ENCODE peak calls at places on chromosome 16, in nine cellular contexts. K, M, N, B, W, G, O, P and Q are unnamed samples.
A peak's percentile ranks its signal among the peaks of the same experiment; 100 is the strongest.

GRCh38 chr16:85604145-85604705 is 8.9 kb upstream of the GSE1 start:
- DNase-seq in K (no peak), M (no peak), N (no peak), B (no peak), W (no peak), G (no peak), O (no peak), P (no peak), Q (no peak)

GRCh38 chr16:29775742-29776408 is 2.2 kb upstream of the ZG16 start:
- DNase-seq in K (peak; percentile 70), M (no peak), N (no peak), B (no peak), W (no peak), G (no peak), O (no peak), P (no peak), Q (no peak)

GRCh38 chr16:81928975-81929374 is 82.3 kb downstream of the SDR42E1 start:
- DNase-seq in K (peak; percentile 74), M (no peak), N (no peak), B (no peak), W (no peak), G (peak; percentile 78), O (no peak), P (no peak), Q (no peak)

GRCh38 chr16:11871193-11871592 is 19.9 kb upstream of the RSL1D1 start:
- DNase-seq in K (no peak), M (no peak), N (no peak), B (no peak), W (no peak), G (peak; percentile 60), O (no peak), P (no peak), Q (no peak)

GRCh38 chr16:7161886-7162285 is 170.8 kb upstream of the RBFOX1 start:
- DNase-seq in K (no peak), M (no peak), N (no peak), B (no peak), W (no peak), G (no peak), O (no peak), P (no peak), Q (no peak)

GRCh38 chr16:8937803-8938202 is 25.9 kb downstream of the USP7 start:
- DNase-seq in K (no peak), M (no peak), N (no peak), B (no peak), W (no peak), G (no peak), O (no peak), P (no peak), Q (no peak)

GRCh38 chr16:80065565-80065964 is 465.0 kb upstream of the MAF start:
- DNase-seq in K (peak; percentile 54), M (no peak), N (no peak), B (no peak), W (no peak), G (no peak), O (no peak), P (no peak), Q (no peak)

GRCh38 chr16:86044881-86045600 is 146.1 kb downstream of the IRF8 start:
- DNase-seq in K (no peak), M (no peak), N (no peak), B (no peak), W (peak; percentile 54), G (peak; percentile 53), O (peak; percentile 61), P (no peak), Q (no peak)

GRCh38 chr16:85986931-85987749 is 88.2 kb downstream of the IRF8 start:
- DNase-seq in K (no peak), M (peak; percentile 27), N (no peak), B (no peak), W (peak; percentile 68), G (no peak), O (peak; percentile 37), P (no peak), Q (peak; percentile 71)

GRCh38 chr16:9695152-9695551 is 487.1 kb downstream of the GRIN2A start:
- DNase-seq in K (no peak), M (no peak), N (no peak), B (no peak), W (no peak), G (no peak), O (no peak), P (no peak), Q (no peak)

GRCh38 chr16:8893426-8893825 is 11.3 kb downstream of the LITAFD start:
- DNase-seq in K (no peak), M (no peak), N (no peak), B (no peak), W (peak; percentile 17), G (peak; percentile 37), O (no peak), P (no peak), Q (no peak)

GRCh38 chr16:2610781-2611498 is 71.4 kb upstream of the KCTD5 start:
- DNase-seq in K (no peak), M (no peak), N (no peak), B (no peak), W (no peak), G (peak; percentile 46), O (no peak), P (no peak), Q (no peak)

GRCh38 chr16:73196670-73197069 is 148.7 kb upstream of the ZFHX3 start:
- DNase-seq in K (peak; percentile 43), M (no peak), N (no peak), B (peak; percentile 63), W (peak; percentile 54), G (peak; percentile 71), O (peak; percentile 13), P (no peak), Q (peak; percentile 56)

GRCh38 chr16:16050106-16050505 is 100.7 kb downstream of the ABCC1 start:
- DNase-seq in K (no peak), M (no peak), N (no peak), B (no peak), W (no peak), G (no peak), O (no peak), P (no peak), Q (no peak)

GRCh38 chr16:88624481-88624880 is 13.9 kb upstream of the IL17C start:
- DNase-seq in K (no peak), M (no peak), N (no peak), B (no peak), W (no peak), G (no peak), O (no peak), P (no peak), Q (no peak)
- TF ChIP-seq CTCF in K (no peak), M (no peak), N (no peak), B (no peak), W (no peak), G (no peak), O (no peak), P (no peak), Q (no peak)

GRCh38 chr16:69260019-69260418 is 51.1 kb upstream of the VPS4A start:
- DNase-seq in K (no peak), M (no peak), N (no peak), B (no peak), W (no peak), G (no peak), O (no peak), P (no peak), Q (no peak)
- TF ChIP-seq CTCF in K (no peak), M (no peak), N (no peak), B (no peak), W (no peak), G (no peak), O (no peak), P (no peak), Q (no peak)

GRCh38 chr16:719815-720506 is 985 bp upstream of the ANTKMT start:
- DNase-seq in K (no peak), M (no peak), N (no peak), B (no peak), W (peak; percentile 51), G (no peak), O (peak; percentile 41), P (no peak), Q (no peak)
- TF ChIP-seq CTCF in K (peak; percentile 20), M (peak; percentile 31), N (peak; percentile 29), B (no peak), W (no peak), G (peak; percentile 8), O (no peak), P (no peak), Q (peak; percentile 28)

GRCh38 chr16:25256821-25257503 is 683 bp downstream of the ZKSCAN2 start:
- DNase-seq in K (no peak), M (peak; percentile 13), N (no peak), B (no peak), W (peak; percentile 45), G (no peak), O (no peak), P (no peak), Q (peak; percentile 28)
- TF ChIP-seq CTCF in K (peak; percentile 9), M (peak; percentile 33), N (no peak), B (no peak), W (no peak), G (peak; percentile 16), O (no peak), P (no peak), Q (no peak)

DNA sequence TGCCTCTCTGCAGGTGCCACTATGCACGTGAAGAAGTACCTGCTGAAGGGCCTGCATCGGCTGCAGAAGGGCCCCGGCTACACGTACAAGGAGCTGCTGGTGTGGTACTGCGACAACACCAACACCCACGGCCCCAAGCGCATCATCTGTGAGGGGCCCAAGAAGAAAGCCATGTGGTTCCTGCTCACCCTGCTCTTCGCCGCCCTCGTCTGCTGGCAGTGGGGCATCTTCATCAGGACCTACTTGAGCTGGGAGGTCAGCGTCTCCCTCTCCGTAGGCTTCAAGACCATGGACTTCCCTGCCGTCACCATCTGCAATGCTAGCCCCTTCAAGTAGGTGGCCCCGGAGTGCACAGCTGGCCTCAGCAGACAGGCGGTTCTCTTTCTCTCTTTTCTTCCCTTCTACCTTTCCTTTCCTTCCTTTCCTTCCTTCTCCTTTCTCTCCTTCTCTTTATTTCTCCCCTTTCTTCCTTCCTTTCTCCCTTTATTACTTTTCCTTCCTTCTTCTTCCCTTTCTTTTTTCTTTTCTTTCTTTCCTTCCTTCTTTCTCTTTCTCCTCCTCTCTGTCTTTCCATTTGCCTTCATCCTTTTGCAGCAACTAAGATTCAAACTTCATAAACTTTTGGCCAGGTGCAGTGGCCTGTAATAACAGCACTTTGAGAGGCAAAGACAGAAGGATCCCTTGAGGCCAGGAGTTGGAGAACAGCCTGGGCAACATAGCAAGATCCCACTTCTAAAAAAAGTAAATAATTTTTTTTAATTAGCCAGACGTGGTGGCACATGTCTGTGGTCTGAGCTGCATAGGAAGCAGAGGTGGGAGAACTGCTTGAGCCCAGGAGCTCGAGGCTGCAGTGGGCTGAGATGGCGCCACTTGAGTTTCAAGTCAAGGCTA is 46.7 kb downstream of the SCNN1B start:
- DNase-seq in K (no peak), M (no peak), N (no peak), B (no peak), W (peak; percentile 23), G (no peak), O (no peak), P (no peak), Q (no peak)
- TF ChIP-seq CTCF in K (no peak), M (peak; percentile 34), N (no peak), B (no peak), W (no peak), G (no peak), O (no peak), P (peak; percentile 16), Q (peak; percentile 27)